ENCODE peak calls at places on chromosomes 7 and 10, in seven cellular contexts. One of them, this sample, is unnamed.

GRCh38 chr10:20596911-20597310 is 300.2 kb downstream of the NEBL start:
- DNase-seq in DMS153: no peak
- DNase-seq in T-helper 9 cell: no peak
- DNase-seq in sigmoid colon: no peak
- DNase-seq in HuH-7.5: no peak
- DNase-seq in head of caudate nucleus: no peak
- DNase-seq in cerebellum: no peak
- DNase-seq in this sample: no peak

GRCh38 chr10:112278871-112279270 is 4.3 kb upstream of the TECTB start:
- DNase-seq in HuH-7.5: no peak
- DNase-seq in sigmoid colon: no peak
- DNase-seq in DMS153: no peak
- DNase-seq in T-helper 9 cell: no peak
- DNase-seq in head of caudate nucleus: no peak
- DNase-seq in cerebellum: no peak
- DNase-seq in this sample: no peak

GRCh38 chr7:85702348-85702747 is 515.5 kb upstream of the SEMA3D start:
- DNase-seq in HuH-7.5: no peak
- DNase-seq in DMS153: no peak
- DNase-seq in cerebellum: no peak
- DNase-seq in head of caudate nucleus: no peak
- DNase-seq in T-helper 9 cell: no peak
- DNase-seq in sigmoid colon: no peak
- DNase-seq in this sample: no peak

GRCh38 chr10:35552622-35553342 is 52.4 kb upstream of the GJD4 start:
- DNase-seq in DMS153: no peak
- DNase-seq in head of caudate nucleus: no peak
- DNase-seq in sigmoid colon: no peak
- DNase-seq in cerebellum: no peak
- DNase-seq in T-helper 9 cell: no peak
- DNase-seq in HuH-7.5: no peak
- DNase-seq in this sample: no peak

GRCh38 chr10:124339951-124340760 is 78.6 kb downstream of the OAT start:
- DNase-seq in sigmoid colon: no peak
- DNase-seq in T-helper 9 cell: no peak
- DNase-seq in cerebellum: peak; percentile 88
- DNase-seq in DMS153: no peak
- DNase-seq in head of caudate nucleus: no peak
- DNase-seq in HuH-7.5: no peak
- DNase-seq in this sample: no peak

GRCh38 chr10:132104062-132104461 is 38.3 kb downstream of the JAKMIP3 start:
- DNase-seq in HuH-7.5: no peak
- DNase-seq in DMS153: no peak
- DNase-seq in sigmoid colon: no peak
- DNase-seq in head of caudate nucleus: peak; percentile 10
- DNase-seq in T-helper 9 cell: no peak
- DNase-seq in cerebellum: no peak
- DNase-seq in this sample: no peak

GRCh38 chr10:8137272-8137680 is 82.8 kb downstream of the GATA3 start:
- DNase-seq in sigmoid colon: no peak
- DNase-seq in head of caudate nucleus: no peak
- DNase-seq in DMS153: no peak
- DNase-seq in cerebellum: no peak
- DNase-seq in HuH-7.5: no peak
- DNase-seq in T-helper 9 cell: no peak
- DNase-seq in this sample: no peak

GRCh38 chr10:12022580-12023257 is 19.9 kb downstream of the UPF2 start:
- DNase-seq in head of caudate nucleus: no peak
- DNase-seq in cerebellum: no peak
- DNase-seq in HuH-7.5: no peak
- DNase-seq in DMS153: no peak
- DNase-seq in sigmoid colon: no peak
- DNase-seq in T-helper 9 cell: no peak
- DNase-seq in this sample: no peak

GRCh38 chr7:2301510-2301860 is 12.8 kb downstream of the SNX8 start:
- DNase-seq in head of caudate nucleus: no peak
- DNase-seq in T-helper 9 cell: no peak
- DNase-seq in DMS153: no peak
- DNase-seq in cerebellum: no peak
- DNase-seq in HuH-7.5: no peak
- DNase-seq in sigmoid colon: no peak
- DNase-seq in this sample: no peak

GRCh38 chr10:77872947-77873557 is 53.5 kb downstream of the DLG5 start:
- DNase-seq in HuH-7.5: no peak
- DNase-seq in DMS153: no peak
- DNase-seq in T-helper 9 cell: no peak
- DNase-seq in cerebellum: no peak
- DNase-seq in sigmoid colon: no peak
- DNase-seq in head of caudate nucleus: no peak
- DNase-seq in this sample: no peak

GRCh38 chr7:158327571-158328180 is 259.9 kb downstream of the PTPRN2 start:
- DNase-seq in cerebellum: no peak
- DNase-seq in sigmoid colon: no peak
- DNase-seq in DMS153: no peak
- DNase-seq in HuH-7.5: no peak
- DNase-seq in T-helper 9 cell: no peak
- DNase-seq in head of caudate nucleus: no peak
- DNase-seq in this sample: no peak

GRCh38 chr10:71714055-71714454 is 5.5 kb downstream of the C10orf105 start:
- DNase-seq in head of caudate nucleus: no peak
- DNase-seq in cerebellum: no peak
- DNase-seq in T-helper 9 cell: no peak
- DNase-seq in HuH-7.5: no peak
- DNase-seq in sigmoid colon: no peak
- DNase-seq in DMS153: no peak
- DNase-seq in this sample: no peak

GRCh38 chr10:117431160-117431559 is 55.9 kb upstream of the PDZD8 start:
- DNase-seq in sigmoid colon: no peak
- DNase-seq in HuH-7.5: no peak
- DNase-seq in T-helper 9 cell: no peak
- DNase-seq in cerebellum: no peak
- DNase-seq in head of caudate nucleus: no peak
- DNase-seq in DMS153: no peak
- DNase-seq in this sample: no peak

GRCh38 chr10:22244001-22244400 is 26.2 kb upstream of the EBLN1 start:
- DNase-seq in DMS153: no peak
- DNase-seq in head of caudate nucleus: no peak
- DNase-seq in T-helper 9 cell: no peak
- DNase-seq in cerebellum: no peak
- DNase-seq in HuH-7.5: no peak
- DNase-seq in sigmoid colon: no peak
- DNase-seq in this sample: peak; percentile 11

GRCh38 chr7:50618281-50618680 is 53.1 kb upstream of the DDC start:
- DNase-seq in HuH-7.5: no peak
- DNase-seq in T-helper 9 cell: no peak
- DNase-seq in sigmoid colon: no peak
- DNase-seq in DMS153: no peak
- DNase-seq in head of caudate nucleus: no peak
- DNase-seq in cerebellum: no peak
- DNase-seq in this sample: no peak

GRCh38 chr7:134995239-134996096 is 9.2 kb downstream of the AGBL3 start:
- DNase-seq in sigmoid colon: no peak
- DNase-seq in cerebellum: no peak
- DNase-seq in T-helper 9 cell: no peak
- DNase-seq in head of caudate nucleus: no peak
- DNase-seq in HuH-7.5: no peak
- DNase-seq in DMS153: no peak
- DNase-seq in this sample: no peak

GRCh38 chr7:31418928-31419327 is 78.4 kb upstream of the NEUROD6 start:
- DNase-seq in head of caudate nucleus: no peak
- DNase-seq in HuH-7.5: no peak
- DNase-seq in T-helper 9 cell: no peak
- DNase-seq in cerebellum: no peak
- DNase-seq in DMS153: no peak
- DNase-seq in sigmoid colon: no peak
- DNase-seq in this sample: no peak

GRCh38 chr10:4407783-4408182 is 418.2 kb upstream of the AKR1E2 start:
- DNase-seq in head of caudate nucleus: no peak
- DNase-seq in DMS153: no peak
- DNase-seq in sigmoid colon: no peak
- DNase-seq in HuH-7.5: no peak
- DNase-seq in T-helper 9 cell: no peak
- DNase-seq in cerebellum: no peak
- DNase-seq in this sample: no peak

GRCh38 chr10:70518695-70519094 is 40.1 kb downstream of the PALD1 start:
- DNase-seq in head of caudate nucleus: no peak
- DNase-seq in sigmoid colon: no peak
- DNase-seq in T-helper 9 cell: no peak
- DNase-seq in cerebellum: no peak
- DNase-seq in HuH-7.5: no peak
- DNase-seq in DMS153: no peak
- DNase-seq in this sample: no peak

GRCh38 chr7:40199076-40199802 is 64.4 kb downstream of the SUGCT start:
- DNase-seq in DMS153: no peak
- DNase-seq in HuH-7.5: no peak
- DNase-seq in cerebellum: no peak
- DNase-seq in sigmoid colon: no peak
- DNase-seq in head of caudate nucleus: no peak
- DNase-seq in T-helper 9 cell: no peak
- DNase-seq in this sample: no peak

GRCh38 chr10:58444876-58445275 is 59.7 kb downstream of the TFAM start:
- DNase-seq in head of caudate nucleus: no peak
- DNase-seq in sigmoid colon: no peak
- DNase-seq in DMS153: no peak
- DNase-seq in T-helper 9 cell: no peak
- DNase-seq in cerebellum: no peak
- DNase-seq in HuH-7.5: no peak
- DNase-seq in this sample: no peak

GRCh38 chr10:19654576-19654975 is 161.7 kb upstream of the PLXDC2 start:
- DNase-seq in DMS153: no peak
- DNase-seq in T-helper 9 cell: no peak
- DNase-seq in HuH-7.5: no peak
- DNase-seq in head of caudate nucleus: no peak
- DNase-seq in sigmoid colon: no peak
- DNase-seq in cerebellum: no peak
- DNase-seq in this sample: no peak

GRCh38 chr7:64997927-64998391 is 7.1 kb upstream of the ZNF117 start:
- DNase-seq in DMS153: no peak
- DNase-seq in T-helper 9 cell: no peak
- DNase-seq in head of caudate nucleus: no peak
- DNase-seq in cerebellum: no peak
- DNase-seq in HuH-7.5: no peak
- DNase-seq in sigmoid colon: peak; percentile 73
- DNase-seq in this sample: peak; percentile 38

This sample was measured in Calu3.